ENCODE peak calls at places on chromosomes 1 and 21, in seven cellular contexts. V is breast epithelium, B is activated T-cell treated with anti-CD3 and anti-CD28 coated beads for 1 hour, A is fibroblast of the conjunctiva, R is tibial nerve, G is Kasumi-1, U is AG08396. C is an unnamed sample.

GRCh38 chr1:58592521-58593134 is 15.6 kb upstream of the TACSTD2 start:
- DNase-seq in U (peak; percentile 86), R (no peak), V (no peak), G (no peak), A (peak; percentile 56), B (no peak), C (peak; percentile 68)

GRCh38 chr1:2413495-2414296 is 1.3 kb upstream of the PEX10 start:
- DNase-seq in U (no peak), R (no peak), V (no peak), A (no peak), B (peak; percentile 14), G (peak; percentile 2), C (no peak)

GRCh38 chr1:151145158-151146071 is 1.0 kb downstream of the SEMA6C start:
- DNase-seq in R (no peak), A (no peak), B (no peak), G (no peak), V (no peak), U (no peak), C (no peak)

GRCh38 chr1:5385400-5385799 is 606.8 kb downstream of the NPHP4 start:
- DNase-seq in A (no peak), R (no peak), B (no peak), G (no peak), V (no peak), U (no peak), C (no peak)

GRCh38 chr21:40166291-40166843 is 299.1 kb downstream of the PCP4 start:
- DNase-seq in G (no peak), V (no peak), R (no peak), B (no peak), A (no peak), U (peak; percentile 26), C (no peak)

GRCh38 chr1:162319510-162320160 is 57.0 kb downstream of the SPATA46 start:
- DNase-seq in V (no peak), U (peak; percentile 8), A (no peak), R (no peak), G (no peak), B (no peak), C (no peak)

GRCh38 chr21:45504021-45504515 is 38.2 kb downstream of the SLC19A1 start:
- DNase-seq in R (no peak), V (no peak), A (no peak), U (no peak), B (no peak), G (no peak), C (no peak)

GRCh38 chr1:111538343-111539035 is 35.1 kb upstream of the ADORA3 start:
- DNase-seq in U (peak; percentile 31), V (no peak), R (no peak), A (peak; percentile 63), B (no peak), G (no peak), C (peak; percentile 42)

GRCh38 chr1:178706467-178706866 is 18.6 kb upstream of the RALGPS2 start:
- DNase-seq in R (no peak), B (no peak), V (no peak), G (no peak), A (peak; percentile 44), U (peak; percentile 63), C (no peak)

GRCh38 chr1:53619088-53619810 is 119.7 kb downstream of the GLIS1 start:
- DNase-seq in A (no peak), B (no peak), V (peak; percentile 37), U (no peak), R (no peak), G (no peak), C (no peak)

GRCh38 chr21:45970674-45971486 is 10.7 kb upstream of the COL6A1 start:
- DNase-seq in V (peak; percentile 54), G (peak; percentile 18), B (peak; percentile 39), U (peak; percentile 83), R (no peak), A (no peak), C (no peak)

GRCh38 chr1:228842094-228842775 is 107.0 kb downstream of the RHOU start:
- DNase-seq in R (no peak), V (no peak), U (peak; percentile 52), B (no peak), A (peak; percentile 41), G (no peak), C (peak; percentile 16)

GRCh38 chr1:64531057-64531456 is 61.1 kb downstream of the CACHD1 start:
- DNase-seq in R (no peak), V (no peak), A (no peak), G (no peak), U (no peak), B (no peak), C (no peak)

GRCh38 chr1:9289724-9290493 is 2.8 kb upstream of the SPSB1 start:
- DNase-seq in A (peak; percentile 93), R (peak; percentile 56), G (no peak), V (no peak), U (peak; percentile 72), B (no peak), C (peak; percentile 79)

GRCh38 chr1:201538618-201539551 is at the start of gene NAV1:
- DNase-seq in G (peak; percentile 53), R (peak; percentile 51), V (peak; percentile 62), A (peak; percentile 74), B (no peak), U (peak; percentile 89), C (no peak)

GRCh38 chr1:181038399-181038873 is 4.7 kb downstream of the MR1 start:
- DNase-seq in R (no peak), V (no peak), A (peak; percentile 37), U (peak; percentile 77), B (peak; percentile 39), G (peak; percentile 78), C (peak; percentile 33)

GRCh38 chr1:192747305-192747704 is 61.5 kb upstream of the RGS2 start:
- DNase-seq in V (no peak), B (no peak), G (no peak), A (peak; percentile 23), R (no peak), U (peak; percentile 27), C (no peak)

C was measured in GM04504.